ENCODE peak calls at places on chromosomes 7 and 10, in eight cellular contexts. Y is CD4-positive, alpha-beta T cell; X is mammary epithelial cell; M is fibroblast of pulmonary artery; T is upper lobe of right lung; J is left lung; Z is ascending aorta; O is suprapubic skin. N is an unnamed sample.

GRCh38 chr7:710161-710560 is 16.3 kb upstream of the DNAAF5 start:
- DNase-seq in Y (no peak), X (no peak), M (no peak), T (no peak), J (peak; percentile 19), Z (no peak), O (no peak), N (no peak)

GRCh38 chr7:35036361-35037171 is 719 bp downstream of the DPY19L1 start:
- DNase-seq in Y (peak; percentile 43), X (peak; percentile 42), M (peak; percentile 68), T (peak; percentile 84), J (peak; percentile 65), Z (peak; percentile 76), O (peak; percentile 71), N (peak; percentile 45)

GRCh38 chr10:62880162-62880561 is 64.0 kb upstream of the EGR2 start:
- DNase-seq in Y (no peak), X (peak; percentile 92), M (no peak), T (no peak), J (no peak), Z (no peak), O (no peak), N (no peak)

GRCh38 chr7:44293561-44294324 is 31.7 kb downstream of the CAMK2B start:
- DNase-seq in Y (no peak), X (no peak), M (no peak), T (peak; percentile 47), J (peak; percentile 14), Z (peak; percentile 34), O (no peak), N (no peak)

GRCh38 chr7:14195079-14195478 is 205.6 kb upstream of the ETV1 start:
- DNase-seq in Y (no peak), X (no peak), M (no peak), T (no peak), J (no peak), Z (no peak), O (no peak), N (no peak)

GRCh38 chr7:115087437-115087836 is 165.5 kb downstream of the MDFIC start:
- DNase-seq in Y (no peak), X (peak; percentile 50), M (peak; percentile 95), T (no peak), J (no peak), Z (no peak), O (no peak), N (no peak)

GRCh38 chr10:120824864-120825263 is 26.3 kb upstream of the WDR11 start:
- DNase-seq in Y (no peak), X (no peak), M (peak; percentile 11), T (no peak), J (peak; percentile 36), Z (no peak), O (no peak), N (no peak)

GRCh38 chr7:148944935-148945934 is 61.1 kb upstream of the EZH2 start:
- DNase-seq in Y (no peak), X (no peak), M (peak; percentile 85), T (no peak), J (no peak), Z (no peak), O (no peak), N (no peak)

GRCh38 chr7:75931676-75932075 is 16.7 kb downstream of the POR start:
- DNase-seq in Y (no peak), X (no peak), M (no peak), T (no peak), J (no peak), Z (no peak), O (no peak), N (no peak)

DNA sequence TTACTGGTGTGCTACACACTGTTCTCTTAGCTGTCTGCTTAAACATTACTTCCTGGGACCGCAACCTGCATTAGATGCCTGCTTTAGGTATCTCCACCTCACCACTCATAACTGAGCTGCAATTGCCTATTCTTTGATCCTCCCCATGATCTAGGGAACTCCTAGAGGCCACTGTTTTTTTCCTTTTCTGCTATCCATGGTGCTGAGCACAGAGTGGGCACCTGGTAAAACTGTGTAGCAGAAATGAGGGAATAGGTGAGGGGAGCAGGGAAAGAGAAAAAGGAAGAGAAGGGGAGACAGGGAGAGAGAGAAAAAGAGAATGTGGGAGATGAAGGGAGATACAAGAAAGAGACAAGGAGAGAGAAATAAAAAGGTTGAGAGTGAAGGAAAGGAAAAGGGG is 434.9 kb downstream of the ADRA2A start:
- DNase-seq in Y (no peak), X (no peak), M (no peak), T (no peak), J (no peak), Z (no peak), O (no peak), N (no peak)
- TF ChIP-seq CTCF in Y (no peak), X (no peak), M (no peak), T (no peak), J (no peak), Z (no peak), O (no peak), N (no peak)

GRCh38 chr7:73613954-73614735 is 10.2 kb downstream of the MLXIPL start:
- DNase-seq in Y (no peak), X (peak; percentile 56), M (no peak), T (no peak), J (no peak), Z (no peak), O (no peak), N (no peak)

GRCh38 chr7:73606801-73607691 is 17.3 kb downstream of the MLXIPL start:
- DNase-seq in Y (peak; percentile 77), X (no peak), M (peak; percentile 31), T (peak; percentile 78), J (no peak), Z (no peak), O (no peak), N (peak; percentile 70)

GRCh38 chr7:73610105-73610504 is 14.2 kb downstream of the MLXIPL start:
- DNase-seq in Y (no peak), X (no peak), M (no peak), T (no peak), J (no peak), Z (no peak), O (no peak), N (no peak)

GRCh38 chr7:73612598-73613269 is 11.6 kb downstream of the MLXIPL start:
- DNase-seq in Y (no peak), X (peak; percentile 58), M (peak; percentile 54), T (no peak), J (no peak), Z (no peak), O (no peak), N (no peak)

GRCh38 chr7:73611017-73611555 is 13.2 kb downstream of the MLXIPL start:
- DNase-seq in Y (no peak), X (no peak), M (no peak), T (no peak), J (no peak), Z (no peak), O (no peak), N (no peak)
- TF ChIP-seq CTCF in Y (no peak), X (no peak), M (no peak), T (no peak), J (no peak), Z (no peak), O (no peak), N (no peak)

GRCh38 chr7:42913591-42913990 is 1.7 kb upstream of the C7orf25 start:
- DNase-seq in Y (no peak), X (no peak), M (peak; percentile 95), T (no peak), J (no peak), Z (no peak), O (no peak), N (no peak)

GRCh38 chr7:42914009-42914725 is 2.3 kb upstream of the C7orf25 start:
- DNase-seq in Y (no peak), X (no peak), M (peak; percentile 94), T (no peak), J (no peak), Z (no peak), O (no peak), N (no peak)

GRCh38 chr7:42914726-42915045 is 2.8 kb upstream of the C7orf25 start:
- DNase-seq in Y (no peak), X (no peak), M (no peak), T (no peak), J (no peak), Z (no peak), O (no peak), N (no peak)

GRCh38 chr7:42910306-42910705 is 1.6 kb downstream of the C7orf25 start:
- DNase-seq in Y (no peak), X (no peak), M (no peak), T (no peak), J (no peak), Z (no peak), O (no peak), N (no peak)

GRCh38 chr7:42911482-42912447 is at the start of gene C7orf25:
- DNase-seq in Y (peak; percentile 97), X (peak; percentile 90), M (peak; percentile 95), T (peak; percentile 99), J (peak; percentile 97), Z (peak; percentile 97), O (peak; percentile 98), N (peak; percentile 93)
- TF ChIP-seq CTCF in Y (no peak), X (no peak), M (no peak), T (no peak), J (no peak), Z (no peak), O (no peak), N (no peak)

GRCh38 chr10:15462253-15462885 is 91.3 kb upstream of the FAM171A1 start:
- DNase-seq in Y (no peak), X (no peak), M (no peak), T (no peak), J (no peak), Z (no peak), O (no peak), N (no peak)

GRCh38 chr10:15457382-15457781 is 86.3 kb upstream of the FAM171A1 start:
- DNase-seq in Y (no peak), X (no peak), M (no peak), T (no peak), J (no peak), Z (no peak), O (no peak), N (no peak)

GRCh38 chr10:15459218-15459617 is 88.1 kb upstream of the FAM171A1 start:
- DNase-seq in Y (no peak), X (no peak), M (no peak), T (no peak), J (no peak), Z (no peak), O (no peak), N (no peak)

GRCh38 chr10:15460661-15461060 is 89.6 kb upstream of the FAM171A1 start:
- DNase-seq in Y (no peak), X (no peak), M (no peak), T (no peak), J (no peak), Z (no peak), O (no peak), N (no peak)

DNA sequence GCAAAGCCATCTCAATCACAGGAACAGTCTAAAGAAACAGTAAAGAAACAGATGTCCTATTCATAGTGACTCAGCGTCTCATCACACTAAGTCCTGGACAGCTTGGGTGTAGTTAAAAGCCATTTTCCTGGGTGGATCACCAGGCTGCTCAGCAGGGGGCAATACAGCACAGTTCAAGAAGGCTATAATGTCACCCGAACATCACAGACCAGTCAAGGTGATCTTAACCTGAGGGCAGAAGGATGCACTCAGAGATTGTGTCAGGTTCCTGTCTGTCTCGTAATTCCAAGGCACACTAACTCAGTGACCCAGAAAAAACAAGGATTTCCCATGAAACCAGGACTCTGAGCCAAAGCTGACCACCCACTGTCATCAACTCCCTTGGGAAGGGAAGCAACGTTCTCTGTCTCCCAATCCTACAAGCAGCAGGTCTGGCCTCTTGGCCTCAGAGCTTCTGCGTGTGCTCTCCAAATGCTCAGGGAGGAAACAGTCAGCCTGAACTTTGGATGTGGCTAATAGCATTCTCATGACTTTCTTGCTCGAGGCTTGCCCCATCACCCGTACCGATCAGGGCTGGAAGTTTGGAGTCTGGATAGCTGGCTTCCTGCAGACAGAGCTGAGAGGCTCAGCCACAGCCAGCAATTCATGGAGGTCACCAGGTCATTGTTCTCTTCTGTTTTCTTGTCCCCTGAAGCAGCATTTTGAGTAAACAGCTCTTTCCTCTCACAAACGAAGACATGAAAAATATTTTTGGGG is 90.4 kb upstream of the FAM171A1 start:
- DNase-seq in Y (no peak), X (peak; percentile 9), M (peak; percentile 23), T (no peak), J (no peak), Z (peak; percentile 71), O (no peak), N (no peak)
- TF ChIP-seq CTCF in Y (no peak), X (peak; percentile 23), M (peak; percentile 18), T (no peak), J (no peak), Z (peak; percentile 37), O (no peak), N (no peak)

N was measured in natural killer cell.